ENCODE peak calls at places on chromosomes 6 and 20, in six cellular contexts. W, Z, T, L, U and B are unnamed samples.
A peak's percentile ranks its signal among the peaks of the same experiment; 100 is the strongest.

GRCh38 chr6:88220493-88220892 is 54.3 kb upstream of the CNR1 start:
- DNase-seq in Z (peak; percentile 18), T (no peak), L (no peak), W (peak; percentile 13), U (no peak), B (no peak)

GRCh38 chr6:139027620-139028182 is 844 bp upstream of the ABRACL start:
- DNase-seq in L (no peak), W (peak; percentile 30), U (no peak), Z (peak; percentile 17), T (peak; percentile 21), B (peak; percentile 43)

GRCh38 chr6:25831532-25832306 is at the start of gene SLC17A1:
- DNase-seq in Z (no peak), W (no peak), T (no peak), U (no peak), L (no peak), B (peak; percentile 74)

GRCh38 chr20:2814076-2814475 is 711 bp upstream of the C20orf141 start:
- DNase-seq in U (no peak), T (no peak), L (no peak), W (no peak), Z (no peak), B (no peak)

GRCh38 chr6:22432060-22432459 is 135.2 kb upstream of the PRL start:
- DNase-seq in U (no peak), L (no peak), T (no peak), W (no peak), Z (no peak), B (no peak)

GRCh38 chr20:49851991-49852390 is 39.4 kb downstream of the SLC9A8 start:
- DNase-seq in L (no peak), W (no peak), Z (no peak), U (no peak), T (no peak), B (no peak)

GRCh38 chr6:136539967-136540366 is 10.3 kb downstream of the MAP7 start:
- DNase-seq in U (no peak), W (no peak), Z (no peak), L (no peak), T (no peak), B (no peak)

GRCh38 chr6:10451828-10452509 is 37.1 kb upstream of the TFAP2A start:
- DNase-seq in Z (peak; percentile 96), L (no peak), T (no peak), U (no peak), W (no peak), B (peak; percentile 93)

GRCh38 chr20:57663241-57663640 is 43.0 kb upstream of the ZBP1 start:
- DNase-seq in T (peak; percentile 5), W (no peak), Z (no peak), L (no peak), U (no peak), B (no peak)

GRCh38 chr6:5684320-5684719 is 322.4 kb downstream of the NRN1 start:
- DNase-seq in W (no peak), T (no peak), U (no peak), Z (no peak), L (no peak), B (no peak)

GRCh38 chr6:111559193-111560097 is 46.2 kb downstream of the TRAF3IP2 start:
- DNase-seq in L (peak; percentile 94), T (no peak), W (no peak), Z (no peak), U (no peak), B (no peak)

GRCh38 chr6:128600397-128600951 is 80.1 kb upstream of the PTPRK start:
- DNase-seq in T (no peak), L (peak; percentile 96), U (no peak), W (no peak), Z (peak; percentile 78), B (no peak)

GRCh38 chr6:113763883-113764282 is 93.3 kb upstream of the MARCKS start:
- DNase-seq in W (no peak), U (peak; percentile 59), Z (peak; percentile 84), T (no peak), L (no peak), B (peak; percentile 67)

GRCh38 chr6:136751478-136751956 is 40.8 kb downstream of the MAP3K5 start:
- DNase-seq in U (no peak), W (peak; percentile 61), Z (no peak), T (no peak), L (peak; percentile 16), B (no peak)

GRCh38 chr6:17167327-17167979 is 65.6 kb downstream of the STMND1 start:
- DNase-seq in T (peak; percentile 67), L (peak; percentile 35), W (no peak), Z (peak; percentile 5), U (no peak), B (no peak)

GRCh38 chr20:49561256-49561655 is 6.7 kb downstream of the PTGIS start:
- DNase-seq in L (no peak), T (no peak), U (no peak), W (no peak), Z (no peak), B (no peak)

GRCh38 chr6:28008053-28008452 is 51.0 kb downstream of the OR2B6 start:
- DNase-seq in L (no peak), U (no peak), Z (no peak), W (peak; percentile 17), T (no peak), B (no peak)

GRCh38 chr6:41008011-41008410 is 31.0 kb downstream of the UNC5CL start:
- DNase-seq in U (no peak), T (no peak), W (no peak), L (no peak), Z (no peak), B (no peak)

GRCh38 chr6:22204153-22204552 is 92.7 kb downstream of the PRL start:
- DNase-seq in U (no peak), Z (no peak), W (no peak), L (no peak), T (no peak), B (no peak)

GRCh38 chr6:119328866-119329806 is 20.4 kb downstream of the MAN1A1 start:
- DNase-seq in T (no peak), L (no peak), Z (no peak), U (no peak), W (no peak), B (no peak)

GRCh38 chr6:165658395-165659058 is 4.5 kb downstream of the PDE10A start:
- DNase-seq in W (no peak), T (no peak), L (no peak), U (no peak), Z (no peak), B (no peak)

GRCh38 chr20:41003143-41003932 is 25.3 kb upstream of the TOP1 start:
- DNase-seq in W (peak; percentile 45), Z (peak; percentile 99), L (peak; percentile 97), T (no peak), U (peak; percentile 98), B (peak; percentile 97)

DNA sequence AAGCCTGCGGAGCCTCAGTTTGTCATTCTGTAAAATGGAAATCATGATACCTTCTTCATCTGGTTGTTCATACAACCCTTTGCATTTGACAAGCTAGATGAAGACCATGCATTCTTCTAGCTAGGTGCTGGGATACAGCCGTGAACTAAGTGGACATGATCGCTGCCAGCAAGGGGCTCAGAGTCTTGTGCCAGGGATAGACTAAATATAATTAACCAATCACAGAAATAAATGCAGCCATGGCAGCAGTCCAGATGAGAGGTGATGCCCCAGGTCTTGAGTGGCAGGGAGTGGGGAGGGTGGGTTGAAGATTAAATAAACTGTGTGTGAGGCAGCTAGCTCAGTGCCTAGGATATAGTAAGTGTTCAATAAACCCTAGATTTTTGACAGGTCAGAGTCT is 19.3 kb downstream of the JPH2 start:
- DNase-seq in W (no peak), U (no peak), T (no peak), Z (no peak), L (no peak), B (no peak)
- TF ChIP-seq CTCF in W (no peak), U (no peak), T (no peak), Z (no peak), L (no peak), B (no peak)

DNA sequence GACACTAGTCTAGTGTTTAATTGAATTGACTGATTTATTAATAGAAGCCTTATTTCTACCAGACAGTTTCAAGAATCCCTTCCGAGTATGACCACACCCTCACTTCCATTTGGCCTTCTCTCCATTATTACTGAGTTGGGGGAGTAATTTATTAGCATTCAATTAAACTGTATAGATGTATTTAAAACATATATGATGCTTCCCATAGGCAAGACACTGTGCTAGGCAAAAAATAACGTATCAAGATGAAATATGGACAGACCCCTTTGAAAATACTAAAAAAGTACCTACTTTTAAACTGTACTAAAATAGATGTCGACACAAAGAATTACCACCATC is 112.9 kb upstream of the PHACTR1 start:
- DNase-seq in T (no peak), W (no peak), U (no peak), Z (no peak), L (no peak), B (no peak)
- TF ChIP-seq CTCF in T (no peak), W (peak; percentile 4), U (peak; percentile 43), Z (no peak), L (no peak), B (no peak)

GRCh38 chr6:2450546-2450945 is 205.1 kb upstream of the GMDS start:
- DNase-seq in Z (peak; percentile 42), L (no peak), T (no peak), W (no peak), U (no peak), B (no peak)
- TF ChIP-seq CTCF in Z (no peak), L (no peak), T (no peak), W (no peak), U (no peak), B (peak; percentile 17)

DNA sequence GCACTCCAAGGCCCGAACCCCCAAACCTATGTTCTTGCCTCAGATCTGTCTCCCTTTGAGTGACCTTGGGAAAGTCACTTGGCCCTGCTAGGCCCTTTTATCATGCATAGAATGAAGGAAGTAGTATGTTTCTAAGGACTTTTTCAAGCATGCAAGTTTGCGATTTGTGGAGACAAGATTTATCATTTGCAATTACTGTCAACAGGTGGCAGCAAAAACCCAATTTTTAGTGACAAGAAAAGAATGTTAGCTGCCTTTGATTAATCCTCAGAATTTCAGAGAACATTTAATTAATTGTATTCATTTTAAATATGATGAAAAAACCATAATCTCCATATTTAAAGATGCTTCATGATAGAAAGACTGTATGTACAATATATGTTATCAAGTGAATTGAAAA is 28.3 kb upstream of the PREP start:
- DNase-seq in U (no peak), Z (peak; percentile 46), W (peak; percentile 50), L (no peak), T (no peak), B (no peak)
- TF ChIP-seq CTCF in U (peak; percentile 77), Z (peak; percentile 64), W (peak; percentile 66), L (peak; percentile 30), T (no peak), B (peak; percentile 63)

GRCh38 chr6:125597411-125598253 is 151.8 kb upstream of the HEY2 start:
- DNase-seq in W (no peak), U (no peak), T (peak; percentile 50), L (no peak), Z (no peak), B (peak; percentile 62)

GRCh38 chr6:125593746-125594145 is 155.7 kb upstream of the HEY2 start:
- DNase-seq in U (no peak), L (no peak), T (no peak), Z (no peak), W (no peak), B (no peak)

GRCh38 chr6:125604257-125604656 is 145.2 kb upstream of the HEY2 start:
- DNase-seq in Z (no peak), L (no peak), U (no peak), T (no peak), W (no peak), B (no peak)

GRCh38 chr6:125596020-125596419 is 153.4 kb upstream of the HEY2 start:
- DNase-seq in W (no peak), Z (no peak), U (no peak), T (no peak), L (no peak), B (no peak)

GRCh38 chr6:125598422-125598821 is 151.0 kb upstream of the HEY2 start:
- DNase-seq in Z (peak; percentile 56), L (no peak), W (no peak), U (peak; percentile 33), T (peak; percentile 22), B (peak; percentile 32)
- TF ChIP-seq CTCF in Z (no peak), L (no peak), W (no peak), U (no peak), T (no peak), B (no peak)